ENCODE peak calls at places on chromosomes 7 and 10, in four cellular contexts. Y is HepG2, B is GM12878, N is K562. M is an unnamed sample.

GRCh38 chr10:97498841-97499560 is at the start of gene UBTD1:
- DNase-seq in Y (peak; percentile 19), B (no peak), N (peak; percentile 28), M (peak; percentile 56)

GRCh38 chr7:94182066-94182465 is 177.9 kb upstream of the BET1 start:
- DNase-seq in Y (no peak), B (no peak), N (no peak), M (no peak)

GRCh38 chr7:26182283-26182682 is 18.3 kb downstream of the HNRNPA2B1 start:
- DNase-seq in Y (no peak), B (no peak), N (no peak), M (no peak)

GRCh38 chr7:29194206-29194593 is 375 bp upstream of the CHN2 start:
- DNase-seq in Y (no peak), B (no peak), N (no peak), M (peak; percentile 25)

GRCh38 chr7:133529861-133530260 is 277.0 kb downstream of the EXOC4 start:
- DNase-seq in Y (no peak), B (no peak), N (no peak), M (no peak)

GRCh38 chr10:103493911-103494877 is 689 bp downstream of the NEURL1 start:
- DNase-seq in Y (no peak), B (no peak), N (peak; percentile 23), M (peak; percentile 38)

GRCh38 chr10:30359373-30360206 is 10.5 kb upstream of the MTPAP start:
- DNase-seq in Y (peak; percentile 81), B (peak; percentile 39), N (peak; percentile 65), M (peak; percentile 42)

GRCh38 chr7:130896898-130897514 is 163.0 kb upstream of the KLF14 start:
- DNase-seq in Y (peak; percentile 52), B (no peak), N (peak; percentile 88), M (peak; percentile 73)

GRCh38 chr10:101136007-101136707 is 5.1 kb downstream of the TLX1 start:
- DNase-seq in Y (no peak), B (no peak), N (peak; percentile 29), M (peak; percentile 29)

GRCh38 chr10:102641880-102642552 is 2.3 kb upstream of the TRIM8 start:
- DNase-seq in Y (peak; percentile 94), B (peak; percentile 90), N (peak; percentile 84), M (peak; percentile 95)

GRCh38 chr7:13282377-13282980 is 595.0 kb downstream of the ARL4A start:
- DNase-seq in Y (no peak), B (no peak), N (no peak), M (no peak)
- TF ChIP-seq FOXK2 in Y (no peak), B (no peak), N (no peak), M (no peak)

GRCh38 chr10:68371604-68372003 is 35.5 kb downstream of the RUFY2 start:
- DNase-seq in Y (no peak), B (no peak), N (no peak), M (no peak)
- TF ChIP-seq FOXK2 in Y (no peak), B (no peak), N (no peak), M (no peak)

DNA sequence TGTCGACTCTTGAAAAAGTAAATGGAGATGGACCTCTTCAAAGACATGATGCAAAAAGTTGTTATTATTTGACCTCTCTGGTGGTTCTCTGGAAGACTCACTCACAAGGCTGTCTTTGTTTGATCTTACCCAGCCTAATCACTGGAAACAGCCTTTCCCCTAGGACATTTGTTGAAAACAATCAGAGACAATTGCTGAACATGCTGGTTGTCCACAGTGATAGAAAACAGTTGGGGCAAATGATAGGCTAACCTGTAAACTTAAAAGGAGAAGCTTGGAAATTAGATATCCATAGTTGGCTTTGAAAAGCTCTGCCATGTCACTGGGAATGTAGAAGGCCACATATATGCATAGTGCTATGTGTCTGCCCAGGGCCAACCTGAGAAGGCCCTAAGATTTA is 22.9 kb upstream of the TES start:
- DNase-seq in Y (no peak), B (no peak), N (no peak), M (no peak)
- TF ChIP-seq FOXK2 in Y (no peak), B (no peak), N (no peak), M (no peak)

GRCh38 chr10:3873728-3874461 is 88.9 kb upstream of the KLF6 start:
- DNase-seq in Y (peak; percentile 79), B (peak; percentile 83), N (peak; percentile 41), M (no peak)
- TF ChIP-seq FOXK2 in Y (no peak), B (no peak), N (peak; percentile 29), M (no peak)

GRCh38 chr7:31058688-31059087 is 6.6 kb downstream of the ADCYAP1R1 start:
- DNase-seq in Y (no peak), B (no peak), N (no peak), M (no peak)
- TF ChIP-seq FOXK2 in Y (no peak), B (no peak), N (no peak), M (no peak)

GRCh38 chr7:42198296-42198695 is 38.7 kb downstream of the GLI3 start:
- DNase-seq in Y (no peak), B (no peak), N (no peak), M (no peak)
- TF ChIP-seq FOXK2 in Y (no peak), B (no peak), N (no peak), M (no peak)